ENCODE peak calls at places on chromosomes 2 and 18, in five cellular contexts. M, K, E, V and W are unnamed samples.

GRCh38 chr2:27461118-27461517 is 18.9 kb downstream of the KRTCAP3 start:
- DNase-seq in V (no peak), K (no peak), M (no peak), E (peak), W (no peak)

GRCh38 chr2:190407662-190408537 is at the start of gene MFSD6:
- DNase-seq in K (peak), V (peak), M (no peak), E (peak), W (peak)

GRCh38 chr18:7617738-7618422 is 50.8 kb downstream of the PTPRM start:
- DNase-seq in K (peak), E (peak), V (no peak), M (peak), W (no peak)

GRCh38 chr2:20179179-20179754 is 45.7 kb downstream of the SDC1 start:
- DNase-seq in M (no peak), V (no peak), E (no peak), K (peak), W (no peak)

GRCh38 chr2:205659922-205660321 is 22.4 kb upstream of the NRP2 start:
- DNase-seq in V (no peak), K (no peak), E (no peak), M (no peak), W (no peak)

GRCh38 chr2:9285385-9285784 is 78.8 kb downstream of the ASAP2 start:
- DNase-seq in V (no peak), M (no peak), E (no peak), K (no peak), W (no peak)

GRCh38 chr2:177882501-177882900 is 190.1 kb downstream of the PDE11A start:
- DNase-seq in E (no peak), M (no peak), K (no peak), V (no peak), W (no peak)

GRCh38 chr18:76434452-76434851 is 60.6 kb downstream of the ZNF516 start:
- DNase-seq in V (no peak), M (no peak), K (no peak), E (no peak), W (no peak)

GRCh38 chr2:240589381-240589780 is 2.8 kb downstream of the CAPN10 start:
- DNase-seq in E (no peak), K (no peak), M (no peak), V (no peak), W (no peak)

GRCh38 chr2:26457241-26457666 is 20.7 kb downstream of the OTOF start:
- DNase-seq in V (no peak), K (no peak), M (no peak), E (no peak), W (no peak)

GRCh38 chr18:44213288-44213687 is 467.4 kb upstream of the SETBP1 start:
- DNase-seq in E (no peak), M (no peak), V (no peak), K (no peak), W (no peak)

GRCh38 chr18:76349067-76349715 is 145.9 kb downstream of the ZNF516 start:
- DNase-seq in E (peak), K (peak), V (peak), M (peak), W (no peak)

GRCh38 chr2:238843476-238843875 is 4.4 kb upstream of the TWIST2 start:
- DNase-seq in E (no peak), M (no peak), V (no peak), K (no peak), W (no peak)

GRCh38 chr2:239967244-239968036 is 57.7 kb downstream of the NDUFA10 start:
- DNase-seq in V (no peak), E (no peak), M (no peak), K (no peak), W (no peak)

GRCh38 chr2:37323770-37324535 is 680 bp downstream of the PRKD3 start:
- DNase-seq in M (peak), K (no peak), E (peak), V (no peak), W (no peak)
- TF ChIP-seq POLR2A in M (no peak), K (peak), E (no peak), V (no peak), W (no peak)

GRCh38 chr2:146547236-146547635 is 1297.6 kb upstream of the ACVR2A start:
- DNase-seq in K (no peak), M (no peak), V (no peak), E (no peak), W (no peak)
- TF ChIP-seq POLR2A in K (no peak), M (no peak), V (no peak), E (no peak), W (no peak)

GRCh38 chr18:36187138-36187825 is at the start of gene MOCOS:
- DNase-seq in E (peak), M (peak), V (peak), K (peak), W (peak)
- TF ChIP-seq POLR2A in E (peak), M (peak), V (peak), K (peak), W (no peak)

DNA sequence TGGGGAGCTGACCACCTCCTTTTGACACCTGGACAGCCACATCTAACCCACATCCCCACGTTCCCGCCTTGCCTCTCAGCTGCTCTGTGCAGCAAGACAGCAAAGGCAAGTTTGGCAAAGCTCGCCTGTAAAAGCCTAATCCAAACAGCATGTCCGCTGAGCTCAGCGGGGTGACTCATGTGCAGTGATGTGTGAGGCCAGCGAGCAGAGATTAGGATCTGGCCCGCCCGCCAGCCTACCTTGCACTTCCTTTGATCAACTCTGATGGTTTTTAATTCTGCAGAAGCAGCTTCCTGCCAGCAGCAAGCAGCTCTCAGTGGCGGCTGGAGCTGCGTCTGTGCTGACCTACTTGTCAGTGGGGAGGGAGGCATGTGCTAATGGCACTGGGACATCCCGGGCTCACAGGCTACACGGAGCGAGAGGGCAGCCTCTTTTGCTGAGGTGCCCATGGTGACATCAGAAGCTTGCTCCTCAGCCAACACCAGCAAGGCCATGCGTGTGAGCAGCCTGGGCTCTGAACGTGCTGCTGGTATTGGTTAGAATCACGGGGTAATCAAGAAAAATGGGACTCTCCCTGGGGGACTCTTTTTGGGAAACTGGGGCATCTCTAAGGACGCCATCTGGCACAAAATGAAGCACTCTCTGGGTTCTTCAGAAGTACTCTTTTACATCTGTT is 36.0 kb upstream of the EML4 start:
- DNase-seq in E (peak), V (peak), K (peak), M (peak), W (peak)
- TF ChIP-seq POLR2A in E (peak), V (no peak), K (no peak), M (peak), W (no peak)

GRCh38 chr2:66435963-66436362 is 1.0 kb downstream of the MEIS1 start:
- DNase-seq in E (no peak), K (no peak), V (no peak), M (no peak), W (no peak)

GRCh38 chr2:66435549-66435875 is 587 bp downstream of the MEIS1 start:
- DNase-seq in V (no peak), E (no peak), M (no peak), K (no peak), W (no peak)

GRCh38 chr2:66433945-66434678 is 813 bp upstream of the MEIS1 start:
- DNase-seq in M (peak), K (peak), V (peak), E (peak), W (no peak)

GRCh38 chr2:66433695-66433944 is 1.3 kb upstream of the MEIS1 start:
- DNase-seq in M (no peak), K (no peak), E (no peak), V (no peak), W (no peak)

DNA sequence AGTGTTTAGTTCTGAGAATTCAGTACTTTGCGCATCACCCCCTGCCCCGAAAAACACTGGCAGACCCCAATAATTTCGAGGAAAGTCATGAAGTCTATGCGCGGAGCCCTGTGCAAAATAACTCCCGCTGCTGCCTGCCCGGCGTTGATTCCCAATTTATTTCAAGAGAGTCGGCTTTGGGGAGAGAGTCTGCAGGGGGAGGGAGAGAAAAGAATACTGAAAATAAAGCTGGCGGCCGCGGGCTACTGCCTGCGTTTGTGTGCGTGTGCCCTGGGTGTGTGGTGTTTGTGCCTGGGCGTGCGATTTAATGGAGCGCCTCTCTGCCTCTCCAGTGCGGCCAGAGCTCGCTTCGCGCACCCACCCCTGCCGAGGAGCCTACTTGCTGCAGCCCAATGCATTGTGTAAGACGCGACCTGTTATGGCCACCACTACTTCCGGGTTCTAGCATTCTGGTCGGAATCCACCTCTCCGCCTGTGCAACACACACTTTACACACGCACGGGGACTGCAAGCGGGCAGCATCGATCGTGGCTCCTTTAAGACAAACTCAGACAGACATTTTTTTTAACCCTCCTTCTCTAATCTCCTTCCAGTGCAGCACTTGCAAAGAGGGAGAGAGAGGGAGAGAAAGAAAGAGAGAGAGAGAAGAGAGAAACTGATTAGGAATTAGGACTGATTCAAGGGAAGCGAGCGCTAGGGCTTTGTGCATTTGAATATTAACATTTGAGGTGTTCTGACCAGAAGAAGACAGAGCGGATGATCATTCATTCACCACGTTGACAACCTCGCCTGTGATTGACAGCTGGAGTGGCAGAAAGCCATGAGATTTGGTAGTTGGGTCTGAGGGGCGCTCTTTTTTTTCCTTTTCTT is at the start of gene MEIS1:
- DNase-seq in E (peak), K (peak), V (peak), M (peak), W (peak)
- TF ChIP-seq POLR2A in E (peak), K (peak), V (peak), M (peak), W (peak)

GRCh38 chr2:71575966-71576365 is 122.6 kb downstream of the DYSF start:
- DNase-seq in V (no peak), M (no peak), E (no peak), K (no peak), W (no peak)
- TF ChIP-seq POLR2A in V (no peak), M (no peak), E (no peak), K (no peak), W (no peak)

GRCh38 chr2:134446431-134447091 is 192.7 kb downstream of the MGAT5 start:
- DNase-seq in M (peak), E (no peak), V (no peak), K (no peak), W (no peak)
- TF ChIP-seq POLR2A in M (no peak), E (no peak), V (no peak), K (no peak), W (no peak)

GRCh38 chr18:55511277-55511676 is 76.7 kb downstream of the TCF4 start:
- DNase-seq in M (no peak), E (no peak), K (no peak), V (no peak), W (no peak)

GRCh38 chr18:55510809-55511208 is 77.2 kb downstream of the TCF4 start:
- DNase-seq in E (no peak), V (no peak), K (no peak), M (peak), W (no peak)

GRCh38 chr18:55508637-55509036 is 79.4 kb downstream of the TCF4 start:
- DNase-seq in V (no peak), K (no peak), E (no peak), M (no peak), W (no peak)

GRCh38 chr18:55513199-55513598 is 74.8 kb downstream of the TCF4 start:
- DNase-seq in M (no peak), K (no peak), V (no peak), E (no peak), W (no peak)

DNA sequence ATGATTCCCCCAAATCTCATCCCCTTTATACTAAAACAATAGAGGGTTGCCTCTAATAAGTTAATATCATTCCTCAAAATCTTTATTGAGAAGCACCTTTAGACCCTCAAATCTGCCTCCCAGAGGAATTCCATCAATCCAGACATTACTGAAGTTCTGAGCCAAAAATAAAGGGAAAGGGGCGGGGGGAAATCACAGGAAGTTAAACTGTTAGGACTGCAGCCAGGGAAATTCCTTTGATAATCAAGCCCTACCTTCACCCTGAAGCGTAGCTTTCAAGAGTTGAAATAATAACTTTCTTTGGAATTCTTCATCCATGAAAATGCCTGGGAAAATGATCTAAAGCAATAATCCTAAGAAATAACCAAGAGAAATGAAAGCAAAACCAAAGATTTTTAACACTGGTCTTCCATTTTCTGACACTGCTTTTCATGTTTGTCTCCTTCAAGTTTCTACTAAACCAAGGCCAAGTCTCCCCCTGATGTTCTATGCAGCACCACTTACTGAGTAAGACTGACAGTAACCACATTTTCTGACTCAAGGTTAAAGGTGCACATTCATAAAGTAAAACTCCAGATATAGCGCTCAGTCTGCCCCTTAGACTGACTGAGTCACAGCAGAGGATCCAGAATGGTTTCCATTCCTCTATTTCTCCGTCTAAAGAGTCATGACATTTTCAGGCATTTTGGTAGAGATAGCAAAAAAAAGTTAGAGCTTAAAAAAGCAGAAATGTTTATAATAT is 78.2 kb downstream of the TCF4 start:
- DNase-seq in E (no peak), V (no peak), K (no peak), M (peak), W (no peak)
- TF ChIP-seq POLR2A in E (no peak), V (no peak), K (no peak), M (peak), W (no peak)

GRCh38 chr2:176239016-176239415 is 30.2 kb upstream of the MTX2 start:
- DNase-seq in K (no peak), M (no peak), V (no peak), E (no peak), W (no peak)

GRCh38 chr2:176246324-176246723 is 22.9 kb upstream of the MTX2 start:
- DNase-seq in E (no peak), V (no peak), K (no peak), M (no peak), W (no peak)

GRCh38 chr2:176247859-176248258 is 21.4 kb upstream of the MTX2 start:
- DNase-seq in K (no peak), V (no peak), E (no peak), M (no peak), W (no peak)

DNA sequence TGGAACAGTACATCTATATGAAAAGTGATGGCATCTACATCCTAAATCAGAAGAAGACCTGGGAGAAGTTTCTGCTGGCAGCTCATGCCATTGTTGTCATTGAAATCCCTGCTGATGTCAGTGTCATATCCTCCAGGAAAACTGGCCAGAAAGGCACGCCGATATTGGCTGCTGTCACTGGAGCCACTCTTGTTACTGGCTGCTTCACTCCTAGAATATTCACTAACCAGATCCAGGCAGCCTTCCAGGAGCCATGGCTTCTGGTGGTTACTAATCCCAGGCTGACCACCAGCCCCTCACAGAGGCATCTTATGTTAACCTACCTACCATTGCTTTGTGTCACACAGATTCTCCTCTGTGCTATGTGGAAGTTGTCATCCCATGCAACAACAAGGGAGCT is 27.0 kb upstream of the MTX2 start:
- DNase-seq in V (no peak), E (no peak), K (no peak), M (no peak), W (no peak)
- TF ChIP-seq POLR2A in V (no peak), E (no peak), K (no peak), M (no peak), W (no peak)

GRCh38 chr2:230864605-230865323 is at the start of gene ITM2C:
- DNase-seq in M (peak), V (peak), K (peak), E (peak), W (no peak)
- TF ChIP-seq POLR2A in M (no peak), V (peak), K (no peak), E (peak), W (no peak)